ENCODE peak calls at places on chromosomes 13 and 19, in five cellular contexts. P is H1, Q is NT2/D1, N is HepG2, F is GM12878. E is an unnamed sample.

GRCh38 chr19:38036707-38037106 is 129.7 kb downstream of the SIPA1L3 start:
- DNase-seq in P (no peak), Q (no peak), N (no peak), F (no peak), E (no peak)

GRCh38 chr13:26300140-26300539 is 46.2 kb downstream of the CDK8 start:
- DNase-seq in P (no peak), Q (no peak), N (no peak), F (no peak), E (no peak)

GRCh38 chr19:43699506-43700367 is 16.1 kb upstream of the IRGC start:
- DNase-seq in P (peak; percentile 78), Q (peak; percentile 23), N (no peak), F (no peak), E (no peak)

GRCh38 chr19:41018736-41019290 is 27.7 kb downstream of the CYP2B6 start:
- DNase-seq in P (no peak), Q (no peak), N (no peak), F (no peak), E (no peak)

GRCh38 chr13:35485451-35485850 is 9.0 kb upstream of the MAB21L1 start:
- DNase-seq in P (no peak), Q (no peak), N (no peak), F (no peak), E (no peak)

GRCh38 chr19:38710928-38711725 is 33.1 kb downstream of the CAPN12 start:
- DNase-seq in P (no peak), Q (no peak), N (no peak), F (no peak), E (no peak)

GRCh38 chr13:98657506-98658085 is 80.7 kb upstream of the STK24 start:
- DNase-seq in P (no peak), Q (no peak), N (no peak), F (no peak), E (no peak)

GRCh38 chr19:12543855-12544254 is 7.4 kb downstream of the ZNF564 start:
- DNase-seq in P (no peak), Q (no peak), N (no peak), F (no peak), E (no peak)

GRCh38 chr13:111045170-111045569 is 69.9 kb upstream of the ARHGEF7 start:
- DNase-seq in P (no peak), Q (no peak), N (no peak), F (no peak), E (no peak)
- TF ChIP-seq SUZ12 in P (no peak), Q (no peak), N (no peak), F (no peak), E (no peak)

DNA sequence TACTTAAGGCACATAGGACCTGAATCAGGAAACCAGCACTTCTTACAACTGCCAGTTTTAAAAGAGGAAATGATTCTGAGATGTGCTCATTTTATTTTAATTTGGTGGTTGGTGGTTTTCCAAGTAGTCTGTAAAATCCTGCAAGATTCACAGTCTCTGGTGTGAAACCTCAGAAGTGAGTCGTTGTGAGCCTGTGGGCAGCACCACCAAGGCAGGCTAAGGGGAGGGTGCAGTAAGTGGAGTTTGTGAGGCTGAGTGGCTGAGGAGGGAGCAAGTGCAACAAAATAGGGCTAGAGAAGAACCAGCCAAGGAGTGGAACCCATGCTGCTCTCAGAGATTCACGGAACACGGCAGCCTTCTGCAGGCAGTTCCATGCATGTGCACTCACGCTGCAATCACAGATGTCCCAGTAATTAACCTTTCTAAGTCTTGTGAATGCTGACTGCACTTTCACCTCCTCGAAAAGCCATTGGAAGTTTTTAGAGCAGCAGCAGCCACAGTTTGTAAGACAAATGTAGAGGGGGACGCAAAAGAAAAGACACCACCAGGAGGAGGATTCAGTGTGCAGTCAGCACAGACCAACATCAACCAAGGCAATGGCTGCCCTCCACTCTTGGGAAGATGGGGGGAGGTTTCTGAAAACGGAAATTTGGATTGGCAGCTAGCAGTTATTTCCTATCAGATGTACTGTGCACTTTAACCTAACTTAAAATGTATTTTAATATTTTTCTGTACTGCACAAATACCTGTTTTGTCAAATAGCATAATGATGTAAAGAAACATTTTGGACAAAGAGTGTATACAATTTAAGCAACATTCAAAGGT is 44.9 kb downstream of the ESD start:
- DNase-seq in P (no peak), Q (no peak), N (no peak), F (peak; percentile 45), E (no peak)
- TF ChIP-seq SUZ12 in P (no peak), Q (no peak), N (no peak), F (no peak), E (no peak)

DNA sequence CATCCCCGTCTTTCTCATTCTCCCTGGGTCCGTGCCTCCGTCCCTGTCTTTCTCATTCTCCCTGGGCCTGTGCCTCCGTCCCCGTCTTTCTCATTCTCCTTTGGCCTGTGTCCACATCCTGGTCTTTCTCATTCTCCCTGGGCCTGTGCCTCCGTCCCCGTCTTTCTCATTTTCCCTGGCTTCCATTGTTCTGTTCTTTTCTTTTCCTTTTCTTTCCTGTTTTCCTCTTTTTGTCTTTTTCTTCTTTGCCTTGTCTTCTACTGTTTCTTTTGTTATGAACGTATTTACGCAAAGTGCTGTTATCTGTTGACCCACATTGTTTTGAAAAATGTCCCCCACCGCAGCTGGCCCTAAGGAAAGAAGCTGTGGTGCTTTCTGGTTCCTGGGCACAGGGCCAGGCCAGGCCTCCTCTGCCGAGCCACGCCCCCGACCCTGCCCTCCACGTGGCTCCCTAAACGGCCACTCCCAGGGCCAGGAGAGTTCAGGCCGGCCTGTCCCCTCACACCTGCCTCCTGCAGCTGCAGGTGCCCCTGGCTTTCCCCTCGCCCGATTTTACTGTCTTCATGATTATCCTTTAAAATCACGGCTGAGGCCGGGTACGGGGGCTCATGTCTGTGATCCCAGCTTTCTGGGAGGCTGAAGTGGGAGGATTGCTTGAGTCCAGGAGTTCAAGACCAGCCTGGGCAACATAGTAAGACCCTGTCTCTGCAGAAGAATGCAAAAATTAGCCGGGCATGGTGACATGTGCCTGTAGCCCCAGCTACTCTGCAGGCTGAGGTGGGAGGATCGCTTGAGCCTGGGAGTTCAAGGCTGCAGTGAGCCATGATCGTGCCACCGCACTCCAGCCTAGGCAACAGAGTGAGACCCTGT is 14.0 kb upstream of the TMPRSS9 start:
- DNase-seq in P (no peak), Q (no peak), N (no peak), F (no peak), E (no peak)
- TF ChIP-seq SUZ12 in P (no peak), Q (no peak), N (no peak), F (no peak), E (no peak)

GRCh38 chr19:5196832-5197231 is 143.8 kb downstream of the PTPRS start:
- DNase-seq in P (no peak), Q (no peak), N (no peak), F (no peak), E (no peak)

GRCh38 chr19:5192568-5192967 is 148.0 kb downstream of the PTPRS start:
- DNase-seq in P (peak; percentile 50), Q (peak; percentile 20), N (no peak), F (no peak), E (no peak)

GRCh38 chr19:5191091-5191490 is 149.5 kb downstream of the PTPRS start:
- DNase-seq in P (no peak), Q (no peak), N (no peak), F (no peak), E (no peak)

GRCh38 chr19:5194641-5195040 is 146.0 kb downstream of the PTPRS start:
- DNase-seq in P (no peak), Q (no peak), N (no peak), F (no peak), E (no peak)

GRCh38 chr19:5193192-5193591 is 147.4 kb downstream of the PTPRS start:
- DNase-seq in P (peak; percentile 60), Q (peak; percentile 94), N (no peak), F (no peak), E (no peak)
- TF ChIP-seq SUZ12 in P (no peak), Q (no peak), N (no peak), F (no peak), E (no peak)

GRCh38 chr13:87872813-87873212 is 201.6 kb downstream of the SLITRK5 start:
- DNase-seq in P (no peak), Q (no peak), N (no peak), F (no peak), E (no peak)
- TF ChIP-seq SUZ12 in P (no peak), Q (no peak), N (no peak), F (no peak), E (no peak)

GRCh38 chr19:50258918-50259372 is 55.5 kb downstream of the MYH14 start:
- DNase-seq in P (peak; percentile 95), Q (no peak), N (no peak), F (no peak), E (peak; percentile 70)
- TF ChIP-seq SUZ12 in P (no peak), Q (no peak), N (no peak), F (no peak), E (no peak)

GRCh38 chr19:46442808-46443450 is 14.2 kb upstream of the PNMA8C start:
- DNase-seq in P (no peak), Q (no peak), N (no peak), F (no peak), E (no peak)
- TF ChIP-seq SUZ12 in P (no peak), Q (no peak), N (no peak), F (no peak), E (no peak)

DNA sequence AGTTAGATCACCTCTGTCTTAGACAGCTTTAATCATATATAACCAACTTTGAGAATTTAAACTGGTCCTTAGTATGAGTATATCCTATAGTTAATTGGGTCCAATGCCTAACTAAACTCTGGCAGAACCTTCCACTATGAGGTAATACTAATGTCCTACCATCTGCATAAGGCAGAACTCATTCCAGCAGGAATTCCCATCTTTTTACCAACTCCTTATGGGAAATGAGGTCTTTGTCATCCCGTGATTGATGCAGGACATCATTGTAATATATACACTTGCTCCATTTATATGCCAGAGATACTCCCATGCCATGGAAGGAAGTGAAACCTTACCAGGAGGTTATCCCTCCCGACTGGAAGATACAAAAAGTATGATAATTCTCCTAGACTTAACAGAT is 2.8 kb downstream of the KCTD4 start:
- DNase-seq in P (no peak), Q (no peak), N (no peak), F (no peak), E (no peak)
- TF ChIP-seq SUZ12 in P (no peak), Q (no peak), N (no peak), F (no peak), E (no peak)

DNA sequence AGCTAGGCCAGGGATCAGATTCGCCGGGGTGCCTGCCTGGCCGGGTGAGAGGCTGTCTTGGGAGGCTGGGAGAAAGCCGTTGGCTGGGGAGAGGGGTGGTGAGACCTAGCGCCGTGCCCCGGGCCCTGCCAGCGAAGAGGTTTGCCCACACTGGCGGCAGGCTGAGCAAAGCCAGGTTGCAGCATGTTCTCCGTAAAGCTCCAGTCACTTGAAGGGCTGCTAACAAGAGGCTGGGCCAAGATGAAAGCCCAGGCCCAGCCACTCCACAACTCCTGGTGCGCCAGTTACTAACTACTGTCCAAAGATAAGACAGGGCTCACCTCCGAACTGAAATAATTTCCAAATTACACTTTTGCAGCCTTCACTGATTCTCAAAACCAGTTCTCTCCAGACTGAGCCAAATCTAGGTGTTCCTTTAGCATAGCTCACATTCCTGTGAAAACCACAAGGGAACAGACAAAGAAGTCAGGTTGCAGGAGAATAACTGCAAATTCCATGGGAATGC is 16.3 kb downstream of the ELAVL1 start:
- DNase-seq in P (no peak), Q (peak; percentile 22), N (no peak), F (no peak), E (no peak)
- TF ChIP-seq SUZ12 in P (no peak), Q (no peak), N (no peak), F (no peak), E (no peak)

GRCh38 chr13:43153436-43154082 is 130.2 kb downstream of the DNAJC15 start:
- DNase-seq in P (no peak), Q (no peak), N (no peak), F (no peak), E (no peak)
- TF ChIP-seq SUZ12 in P (no peak), Q (no peak), N (no peak), F (no peak), E (no peak)

E was measured in HEK293T.